ENCODE peak calls at places on chromosomes 7 and 10, in five cellular contexts. I is colonic mucosa, M is AG10803, S is foreskin fibroblast, T is WERI-Rb-1. Z is an unnamed sample.

GRCh38 chr7:117828831-117829230 is 44.4 kb downstream of the CTTNBP2 start:
- DNase-seq in S (no peak), M (peak), T (no peak), I (no peak), Z (no peak)

GRCh38 chr10:11424456-11425287 is 186.8 kb downstream of the USP6NL start:
- DNase-seq in S (peak), T (peak), I (peak), M (peak), Z (peak)

GRCh38 chr7:75565129-75565528 is 73.0 kb downstream of the SPDYE5 start:
- DNase-seq in T (no peak), I (no peak), M (peak), S (peak), Z (peak)

GRCh38 chr7:78636727-78637126 is 816.7 kb downstream of the MAGI2 start:
- DNase-seq in M (no peak), S (no peak), I (no peak), T (no peak), Z (no peak)

GRCh38 chr7:128932862-128933821 is 4.6 kb upstream of the IRF5 start:
- DNase-seq in M (no peak), S (no peak), I (no peak), T (no peak), Z (peak)

GRCh38 chr7:1895664-1896515 is 225.8 kb downstream of the ELFN1 start:
- DNase-seq in I (no peak), M (no peak), S (no peak), T (no peak), Z (no peak)

GRCh38 chr10:98041352-98042043 is 11.1 kb upstream of the CRTAC1 start:
- DNase-seq in S (peak), I (peak), T (peak), M (peak), Z (peak)

GRCh38 chr10:18104223-18104872 is 35.9 kb upstream of the CACNB2 start:
- DNase-seq in S (peak), T (peak), I (peak), M (peak), Z (peak)

GRCh38 chr10:86347856-86348255 is 18.7 kb downstream of the GRID1 start:
- DNase-seq in M (no peak), T (no peak), I (no peak), S (no peak), Z (no peak)

GRCh38 chr7:101632641-101633040 is 3.5 kb upstream of the MYL10 start:
- DNase-seq in S (no peak), T (no peak), I (no peak), M (no peak), Z (no peak)

GRCh38 chr10:32163076-32163773 is 107.0 kb upstream of the KIF5B start:
- DNase-seq in T (no peak), I (no peak), S (peak), M (peak), Z (no peak)

GRCh38 chr7:79968894-79969293 is 165.7 kb upstream of the GNAI1 start:
- DNase-seq in I (no peak), S (no peak), T (peak), M (no peak), Z (no peak)

GRCh38 chr10:102627141-102627445 is 17.2 kb upstream of the TRIM8 start:
- DNase-seq in S (no peak), I (no peak), M (no peak), T (no peak), Z (no peak)

GRCh38 chr7:104979167-104979841 is 34.7 kb upstream of the KMT2E start:
- DNase-seq in M (peak), T (peak), I (peak), S (peak), Z (peak)

GRCh38 chr7:127383123-127383835 is 9.2 kb downstream of the ZNF800 start:
- DNase-seq in S (no peak), M (no peak), T (no peak), I (no peak), Z (peak)

GRCh38 chr7:42064534-42064933 is 172.5 kb downstream of the GLI3 start:
- DNase-seq in T (no peak), I (no peak), M (no peak), S (no peak), Z (no peak)

GRCh38 chr7:75718390-75719031 is 20.2 kb downstream of the HIP1 start:
- DNase-seq in M (no peak), I (no peak), T (no peak), S (no peak), Z (no peak)

GRCh38 chr7:33534830-33535229 is 370.5 kb upstream of the BMPER start:
- DNase-seq in S (no peak), M (peak), I (no peak), T (no peak), Z (no peak)

GRCh38 chr10:21488954-21489446 is 36.5 kb downstream of the SKIDA1 start:
- DNase-seq in T (no peak), I (no peak), S (no peak), M (no peak), Z (no peak)

GRCh38 chr10:71804067-71804466 is 30.7 kb upstream of the VSIR start:
- DNase-seq in S (no peak), I (no peak), T (no peak), M (no peak), Z (no peak)

GRCh38 chr10:123245264-123245663 is 91.1 kb downstream of the BUB3 start:
- DNase-seq in T (no peak), I (no peak), S (no peak), M (no peak), Z (no peak)
- TF ChIP-seq CTCF in T (peak), I (no peak), S (no peak), M (no peak), Z (no peak)

GRCh38 chr7:43248553-43248952 is 136.1 kb downstream of the HECW1 start:
- DNase-seq in I (no peak), T (no peak), S (no peak), M (no peak), Z (no peak)
- H3K4me3 ChIP-seq in I (peak), T (no peak), S (peak), M (peak), Z (no peak)

DNA sequence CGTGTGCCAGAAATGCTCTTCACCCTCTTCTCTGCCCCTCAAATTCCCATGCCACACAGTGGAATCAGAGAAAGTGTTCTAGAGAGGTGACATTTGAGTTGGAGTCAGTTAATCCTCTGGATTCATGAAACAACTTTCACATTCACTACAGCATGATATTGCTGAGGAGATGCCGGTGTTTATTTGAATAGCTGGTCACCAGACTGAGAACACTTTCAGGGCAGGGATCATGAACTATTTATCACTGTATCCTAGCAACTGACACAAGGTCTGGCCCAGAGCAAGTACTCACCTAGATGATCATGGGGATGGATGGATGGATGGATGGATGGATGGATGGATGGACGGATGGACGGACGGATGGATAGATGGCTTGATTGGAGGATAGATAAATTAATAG is 116.7 kb upstream of the ZMIZ1 start:
- DNase-seq in T (no peak), I (no peak), S (no peak), M (no peak), Z (no peak)
- TF ChIP-seq CTCF in T (no peak), I (no peak), S (no peak), M (no peak), Z (no peak)

GRCh38 chr7:95330194-95331003 is 6.1 kb upstream of the PON1 start:
- DNase-seq in I (no peak), M (peak), T (no peak), S (no peak), Z (peak)
- H3K4me3 ChIP-seq in I (no peak), M (peak), T (no peak), S (no peak), Z (peak)